ENCODE peak calls at places on chromosome 7, in six cellular contexts. F, O, X, C, B and M are unnamed samples.

GRCh38 chr7:51325937-51326336 is 9.3 kb upstream of the COBL start:
- DNase-seq in O (no peak), B (no peak), X (no peak), C (no peak), F (no peak), M (peak)

GRCh38 chr7:54292171-54292925 is 249.8 kb upstream of the VSTM2A start:
- DNase-seq in C (no peak), F (no peak), X (no peak), B (no peak), O (no peak), M (no peak)

GRCh38 chr7:9955138-9955537 is 1018.5 kb upstream of the PHF14 start:
- DNase-seq in F (no peak), O (no peak), C (no peak), X (no peak), B (no peak), M (no peak)

GRCh38 chr7:22697322-22697859 is 29.6 kb upstream of the IL6 start:
- DNase-seq in C (no peak), O (no peak), B (no peak), F (no peak), X (no peak), M (no peak)

GRCh38 chr7:132865766-132866531 is 215.9 kb downstream of the CHCHD3 start:
- DNase-seq in B (peak), X (no peak), O (peak), C (peak), F (no peak), M (no peak)

GRCh38 chr7:106563466-106564150 is 97.3 kb downstream of the CCDC71L start:
- DNase-seq in B (no peak), F (no peak), X (peak), C (peak), O (peak), M (no peak)

GRCh38 chr7:27172388-27172774 is 1.7 kb downstream of the HOXA10 start:
- DNase-seq in B (no peak), F (no peak), X (no peak), C (no peak), O (peak), M (no peak)

GRCh38 chr7:19747740-19748339 is 25.6 kb downstream of the TMEM196 start:
- DNase-seq in O (peak), X (peak), F (no peak), C (peak), B (peak), M (no peak)

GRCh38 chr7:16989883-16990413 is 108.2 kb upstream of the AGR3 start:
- DNase-seq in C (peak), O (peak), B (peak), F (peak), X (peak), M (no peak)

GRCh38 chr7:37311282-37311868 is 137.3 kb downstream of the ELMO1 start:
- DNase-seq in B (no peak), C (peak), F (no peak), O (peak), X (no peak), M (no peak)

GRCh38 chr7:119974972-119975371 is 298.0 kb upstream of the KCND2 start:
- DNase-seq in X (no peak), B (no peak), O (no peak), F (no peak), C (no peak), M (no peak)

GRCh38 chr7:8214162-8214897 is 47.6 kb downstream of the ICA1 start:
- DNase-seq in C (peak), B (peak), X (no peak), O (no peak), F (no peak), M (no peak)

GRCh38 chr7:114109299-114109698 is 190.5 kb upstream of the PPP1R3A start:
- DNase-seq in O (peak), X (no peak), F (no peak), C (no peak), B (no peak), M (no peak)

GRCh38 chr7:139602143-139602722 is 78.7 kb downstream of the CLEC2L start:
- DNase-seq in F (no peak), C (peak), X (no peak), O (peak), B (peak), M (no peak)

GRCh38 chr7:7191137-7191536 is 8.8 kb downstream of the C1GALT1 start:
- DNase-seq in O (no peak), B (no peak), F (no peak), C (no peak), X (no peak), M (no peak)

GRCh38 chr7:151311294-151311864 is 30.2 kb upstream of the NUB1 start:
- DNase-seq in X (peak), O (peak), C (no peak), B (peak), F (no peak), M (no peak)

GRCh38 chr7:12138421-12138820 is 72.7 kb upstream of the TMEM106B start:
- DNase-seq in B (no peak), X (no peak), C (peak), O (no peak), F (no peak), M (no peak)

GRCh38 chr7:86933295-86933845 is 126.1 kb downstream of the ELAPOR2 start:
- DNase-seq in O (no peak), C (no peak), F (no peak), B (no peak), X (no peak), M (no peak)

GRCh38 chr7:148486937-148487336 is 103.6 kb upstream of the C7orf33 start:
- DNase-seq in C (no peak), X (no peak), B (no peak), F (no peak), O (no peak), M (no peak)

GRCh38 chr7:148484486-148484885 is 106.1 kb upstream of the C7orf33 start:
- DNase-seq in C (no peak), O (no peak), B (no peak), X (no peak), F (no peak), M (no peak)

GRCh38 chr7:148483515-148483914 is 107.1 kb upstream of the C7orf33 start:
- DNase-seq in F (no peak), X (no peak), O (no peak), B (no peak), C (no peak), M (no peak)

GRCh38 chr7:148483941-148484340 is 106.6 kb upstream of the C7orf33 start:
- DNase-seq in B (no peak), X (no peak), O (no peak), F (no peak), C (no peak), M (no peak)

GRCh38 chr7:148485618-148486017 is 104.9 kb upstream of the C7orf33 start:
- DNase-seq in O (peak), X (no peak), F (no peak), C (peak), B (peak), M (no peak)
- TF ChIP-seq CTCF in O (no peak), X (no peak), F (no peak), C (no peak), B (peak), M (peak)

GRCh38 chr7:103613655-103614642 is 167.9 kb upstream of the SLC26A5 start:
- DNase-seq in X (no peak), F (no peak), B (peak), O (peak), C (peak), M (no peak)
- TF ChIP-seq CTCF in X (no peak), F (no peak), B (peak), O (no peak), C (peak), M (peak)

GRCh38 chr7:1448958-1449357 is 10.3 kb downstream of the MICALL2 start:
- DNase-seq in F (no peak), X (no peak), C (no peak), B (no peak), O (no peak), M (no peak)
- TF ChIP-seq CTCF in F (no peak), X (no peak), C (no peak), B (peak), O (no peak), M (no peak)

GRCh38 chr7:131586259-131586658 is 29.8 kb upstream of the PODXL start:
- DNase-seq in B (no peak), X (peak), F (peak), C (no peak), O (no peak), M (no peak)

GRCh38 chr7:131586759-131587158 is 30.3 kb upstream of the PODXL start:
- DNase-seq in O (no peak), B (no peak), C (no peak), X (no peak), F (no peak), M (no peak)

GRCh38 chr7:131583430-131583829 is 27.0 kb upstream of the PODXL start:
- DNase-seq in X (no peak), O (no peak), B (no peak), C (no peak), F (no peak), M (no peak)

GRCh38 chr7:131578602-131579001 is 22.2 kb upstream of the PODXL start:
- DNase-seq in B (no peak), C (no peak), O (no peak), X (no peak), F (no peak), M (no peak)

DNA sequence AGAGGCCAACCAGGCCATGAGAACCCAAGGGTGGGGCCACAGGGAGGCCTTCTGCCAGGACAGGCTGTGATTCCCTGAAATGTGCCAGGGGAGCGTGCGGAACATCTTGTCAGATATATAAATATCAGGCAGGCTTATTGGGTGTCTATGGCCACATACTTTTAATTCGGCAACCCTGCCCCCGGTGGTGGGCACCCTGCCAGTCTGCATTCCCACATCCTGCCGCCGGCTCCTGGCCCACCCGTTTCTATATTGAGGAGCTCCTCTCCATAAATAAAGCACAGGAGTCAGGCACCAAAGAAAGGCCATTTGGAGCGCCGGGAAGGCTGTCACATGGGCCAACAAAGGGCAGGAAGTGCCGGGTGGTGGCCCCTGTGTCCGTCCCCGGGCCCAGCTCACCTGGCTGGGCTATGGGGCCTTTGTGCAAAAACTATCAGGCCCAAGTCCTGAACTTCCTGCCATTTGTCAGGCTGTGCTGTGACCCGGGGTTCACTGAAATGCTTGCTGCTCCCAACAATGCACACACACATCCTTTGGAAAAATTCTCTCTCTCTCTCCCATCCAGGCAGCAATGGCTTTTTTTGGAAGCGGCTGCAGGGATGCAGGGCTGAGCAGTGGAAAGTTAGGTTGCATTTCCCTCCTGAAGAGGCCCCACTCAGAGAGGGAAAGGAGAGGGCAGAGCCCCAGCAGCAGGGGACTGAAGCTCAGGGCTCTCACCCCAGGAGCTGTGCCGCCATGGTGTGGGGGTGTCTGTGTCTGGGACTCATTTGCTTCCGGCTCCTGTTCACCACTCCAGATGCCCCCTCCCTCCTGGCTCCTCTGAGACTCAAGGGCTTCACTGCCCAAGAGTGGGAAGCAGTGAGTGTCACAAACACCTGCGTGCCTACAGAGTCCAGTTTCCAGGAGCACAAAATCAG is 25.1 kb upstream of the PODXL start:
- DNase-seq in F (peak), C (no peak), B (no peak), X (peak), O (no peak), M (no peak)
- TF ChIP-seq CTCF in F (no peak), C (peak), B (no peak), X (no peak), O (no peak), M (peak)

DNA sequence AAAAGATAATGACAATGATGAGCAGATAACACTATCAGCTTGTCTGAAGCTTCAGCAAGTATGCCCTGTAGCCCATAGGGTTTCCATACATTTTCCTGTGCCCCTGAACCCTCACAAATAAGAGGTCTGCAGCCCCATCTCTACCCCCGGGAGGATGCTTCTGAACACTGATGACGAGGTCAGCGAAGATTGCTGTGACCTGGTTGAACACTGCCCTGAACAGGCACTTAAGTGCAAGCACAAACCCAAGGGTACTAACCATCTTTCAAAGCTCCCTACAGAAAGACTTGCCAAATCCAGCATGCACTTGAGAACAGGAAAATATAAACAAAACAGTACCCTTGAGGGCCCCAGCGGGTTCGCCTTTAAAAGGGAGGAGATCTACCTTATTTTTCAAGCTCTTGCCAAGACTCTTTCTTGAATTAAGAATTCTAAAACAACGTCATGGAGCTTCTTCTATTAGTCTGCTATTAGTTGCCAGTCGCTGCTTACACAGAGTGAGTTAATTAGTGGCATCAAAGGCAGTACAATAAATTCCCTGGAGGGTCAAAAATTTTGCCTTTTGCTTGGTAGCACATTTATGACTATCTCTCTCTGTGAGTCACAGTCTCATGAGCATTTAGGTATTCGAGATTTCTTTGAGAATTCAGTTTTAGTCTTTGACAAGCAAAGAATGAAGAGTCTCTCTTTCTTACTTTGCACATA is 81.0 kb downstream of the GLI3 start:
- DNase-seq in F (no peak), C (peak), B (no peak), O (no peak), X (no peak), M (no peak)
- TF ChIP-seq CTCF in F (no peak), C (no peak), B (no peak), O (no peak), X (no peak), M (no peak)

GRCh38 chr7:135161669-135162068 is 8.8 kb downstream of the CYREN start:
- DNase-seq in C (no peak), X (no peak), F (no peak), B (no peak), O (no peak), M (no peak)

GRCh38 chr7:135162382-135163001 is 8.0 kb downstream of the CYREN start:
- DNase-seq in F (no peak), B (no peak), O (no peak), X (no peak), C (no peak), M (no peak)

GRCh38 chr7:135166338-135166989 is 4.0 kb downstream of the CYREN start:
- DNase-seq in X (no peak), B (no peak), C (no peak), O (no peak), F (no peak), M (no peak)

GRCh38 chr7:135165862-135166261 is 4.6 kb downstream of the CYREN start:
- DNase-seq in C (no peak), O (no peak), F (no peak), X (no peak), B (no peak), M (no peak)

DNA sequence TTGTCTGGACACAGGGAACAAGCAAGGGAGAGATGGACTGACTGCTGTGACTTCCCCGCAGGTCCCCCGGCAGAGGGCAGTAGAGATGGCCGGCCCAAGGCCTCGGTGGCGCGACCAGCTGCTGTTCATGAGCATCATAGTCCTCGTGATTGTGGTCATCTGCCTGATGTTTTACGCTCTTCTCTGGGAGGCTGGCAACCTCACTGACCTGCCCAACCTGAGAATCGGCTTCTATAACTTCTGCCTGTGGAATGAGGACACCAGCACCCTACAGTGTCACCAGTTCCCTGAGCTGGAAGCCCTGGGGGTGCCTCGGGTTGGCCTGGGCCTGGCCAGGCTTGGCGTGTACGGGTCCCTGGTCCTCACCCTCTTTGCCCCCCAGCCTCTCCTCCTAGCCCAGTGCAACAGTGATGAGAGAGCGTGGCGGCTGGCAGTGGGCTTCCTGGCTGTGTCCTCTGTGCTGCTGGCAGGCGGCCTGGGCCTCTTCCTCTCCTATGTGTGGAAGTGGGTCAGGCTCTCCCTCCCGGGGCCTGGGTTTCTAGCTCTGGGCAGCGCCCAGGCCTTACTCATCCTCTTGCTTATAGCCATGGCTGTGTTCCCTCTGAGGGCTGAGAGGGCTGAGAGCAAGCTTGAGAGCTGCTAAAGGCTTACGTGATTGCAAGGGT is 6.0 kb downstream of the CYREN start:
- DNase-seq in B (no peak), X (no peak), F (no peak), C (no peak), O (no peak), M (no peak)
- TF ChIP-seq CTCF in B (no peak), X (no peak), F (no peak), C (peak), O (no peak), M (no peak)

GRCh38 chr7:66142996-66143395 is 28.3 kb downstream of the CRCP start:
- DNase-seq in F (no peak), X (no peak), O (peak), C (no peak), B (no peak), M (no peak)
- TF ChIP-seq CTCF in F (no peak), X (no peak), O (no peak), C (no peak), B (no peak), M (no peak)

GRCh38 chr7:85191383-85191782 is 4.5 kb upstream of the SEMA3D start:
- DNase-seq in O (peak), F (no peak), X (no peak), B (peak), C (peak), M (no peak)
- TF ChIP-seq CTCF in O (peak), F (no peak), X (no peak), B (peak), C (peak), M (peak)

GRCh38 chr7:45131891-45132290 is 20.4 kb upstream of the TBRG4 start:
- DNase-seq in C (no peak), F (no peak), X (no peak), B (no peak), O (no peak), M (no peak)
- TF ChIP-seq CTCF in C (no peak), F (no peak), X (no peak), B (no peak), O (no peak), M (no peak)